ENCODE peak calls at places on chromosome 11, in seven cellular contexts. One of them, this sample, is unnamed.

GRCh38 chr11:33774356-33775063 is at the start of gene FBXO3:
- DNase-seq in mesendoderm: peak; percentile 93
- DNase-seq in IMR-90: peak; percentile 58
- DNase-seq in trophoblast cell: peak; percentile 82
- DNase-seq in mesenchymal stem cell: peak; percentile 74
- DNase-seq in neuronal stem cell: peak; percentile 86
- DNase-seq in H1: peak; percentile 58
- DNase-seq in this sample: peak; percentile 94

GRCh38 chr11:120441592-120441991 is 70.0 kb upstream of the GRIK4 start:
- DNase-seq in IMR-90: no peak
- DNase-seq in H1: no peak
- DNase-seq in mesendoderm: no peak
- DNase-seq in neuronal stem cell: no peak
- DNase-seq in mesenchymal stem cell: no peak
- DNase-seq in trophoblast cell: no peak
- DNase-seq in this sample: no peak

GRCh38 chr11:75554258-75555022 is 7.6 kb upstream of the SERPINH1 start:
- DNase-seq in H1: no peak
- DNase-seq in trophoblast cell: no peak
- DNase-seq in mesendoderm: peak; percentile 93
- DNase-seq in neuronal stem cell: peak; percentile 55
- DNase-seq in mesenchymal stem cell: peak; percentile 100
- DNase-seq in IMR-90: peak; percentile 100
- DNase-seq in this sample: peak; percentile 96

GRCh38 chr11:76962583-76963416 is 71.4 kb upstream of the B3GNT6 start:
- DNase-seq in mesendoderm: no peak
- DNase-seq in H1: no peak
- DNase-seq in mesenchymal stem cell: peak; percentile 9
- DNase-seq in trophoblast cell: no peak
- DNase-seq in neuronal stem cell: no peak
- DNase-seq in IMR-90: no peak
- DNase-seq in this sample: no peak

GRCh38 chr11:8282621-8283509 is 19.2 kb upstream of the LMO1 start:
- DNase-seq in neuronal stem cell: no peak
- DNase-seq in mesenchymal stem cell: no peak
- DNase-seq in IMR-90: no peak
- DNase-seq in H1: no peak
- DNase-seq in mesendoderm: peak; percentile 75
- DNase-seq in trophoblast cell: no peak
- DNase-seq in this sample: peak; percentile 59

GRCh38 chr11:114260483-114260882 is 35.7 kb upstream of the NNMT start:
- DNase-seq in IMR-90: no peak
- DNase-seq in neuronal stem cell: no peak
- DNase-seq in mesendoderm: no peak
- DNase-seq in H1: no peak
- DNase-seq in mesenchymal stem cell: no peak
- DNase-seq in trophoblast cell: no peak
- DNase-seq in this sample: no peak

GRCh38 chr11:9461760-9462134 is 935 bp downstream of the ZNF143 start:
- DNase-seq in trophoblast cell: no peak
- DNase-seq in mesenchymal stem cell: peak; percentile 46
- DNase-seq in H1: no peak
- DNase-seq in mesendoderm: peak; percentile 35
- DNase-seq in neuronal stem cell: no peak
- DNase-seq in IMR-90: peak; percentile 15
- DNase-seq in this sample: no peak

GRCh38 chr11:57762235-57762866 is 749 bp downstream of the CTNND1 start:
- DNase-seq in IMR-90: no peak
- DNase-seq in mesendoderm: no peak
- DNase-seq in H1: no peak
- DNase-seq in neuronal stem cell: no peak
- DNase-seq in trophoblast cell: no peak
- DNase-seq in mesenchymal stem cell: peak; percentile 22
- DNase-seq in this sample: no peak

GRCh38 chr11:20351151-20351550 is 12.4 kb upstream of the HTATIP2 start:
- DNase-seq in IMR-90: no peak
- DNase-seq in mesenchymal stem cell: no peak
- DNase-seq in mesendoderm: no peak
- DNase-seq in neuronal stem cell: no peak
- DNase-seq in H1: no peak
- DNase-seq in trophoblast cell: no peak
- DNase-seq in this sample: no peak

GRCh38 chr11:2726964-2727363 is 27.2 kb upstream of the KCNQ1OT1 start:
- DNase-seq in IMR-90: no peak
- DNase-seq in H1: no peak
- DNase-seq in mesendoderm: peak; percentile 21
- DNase-seq in mesenchymal stem cell: no peak
- DNase-seq in neuronal stem cell: no peak
- DNase-seq in trophoblast cell: no peak
- DNase-seq in this sample: no peak

GRCh38 chr11:62909107-62909894 is 11.9 kb downstream of the CHRM1 start:
- DNase-seq in IMR-90: peak; percentile 73
- DNase-seq in trophoblast cell: peak; percentile 96
- DNase-seq in H1: peak; percentile 91
- DNase-seq in neuronal stem cell: peak; percentile 58
- DNase-seq in mesenchymal stem cell: peak; percentile 76
- DNase-seq in mesendoderm: peak; percentile 99
- DNase-seq in this sample: peak; percentile 97

GRCh38 chr11:88508808-88509581 is 171.5 kb upstream of the CTSC start:
- DNase-seq in mesendoderm: peak; percentile 69
- DNase-seq in neuronal stem cell: no peak
- DNase-seq in H1: no peak
- DNase-seq in IMR-90: no peak
- DNase-seq in mesenchymal stem cell: peak; percentile 49
- DNase-seq in trophoblast cell: no peak
- DNase-seq in this sample: peak; percentile 69

GRCh38 chr11:74397531-74398243 is 546 bp downstream of the PGM2L1 start:
- DNase-seq in neuronal stem cell: peak; percentile 27
- DNase-seq in mesendoderm: peak; percentile 91
- DNase-seq in trophoblast cell: peak; percentile 48
- DNase-seq in H1: no peak
- DNase-seq in mesenchymal stem cell: peak; percentile 40
- DNase-seq in IMR-90: peak; percentile 30
- DNase-seq in this sample: peak; percentile 45

GRCh38 chr11:45412033-45412432 is 125.9 kb upstream of the SYT13 start:
- DNase-seq in mesendoderm: peak; percentile 96
- DNase-seq in mesenchymal stem cell: peak; percentile 24
- DNase-seq in neuronal stem cell: no peak
- DNase-seq in trophoblast cell: no peak
- DNase-seq in H1: no peak
- DNase-seq in IMR-90: no peak
- DNase-seq in this sample: peak; percentile 37

GRCh38 chr11:22371188-22371587 is 33.0 kb downstream of the SLC17A6 start:
- DNase-seq in trophoblast cell: no peak
- DNase-seq in H1: no peak
- DNase-seq in mesendoderm: no peak
- DNase-seq in IMR-90: no peak
- DNase-seq in neuronal stem cell: peak; percentile 32
- DNase-seq in mesenchymal stem cell: no peak
- DNase-seq in this sample: no peak

GRCh38 chr11:32615422-32615821 is 31.8 kb downstream of the EIF3M start:
- DNase-seq in H1: no peak
- DNase-seq in IMR-90: no peak
- DNase-seq in trophoblast cell: no peak
- DNase-seq in mesenchymal stem cell: peak; percentile 11
- DNase-seq in neuronal stem cell: no peak
- DNase-seq in mesendoderm: no peak
- DNase-seq in this sample: no peak

GRCh38 chr11:73396251-73396930 is 20.2 kb downstream of the RELT start:
- DNase-seq in neuronal stem cell: no peak
- DNase-seq in H1: no peak
- DNase-seq in mesendoderm: no peak
- DNase-seq in trophoblast cell: no peak
- DNase-seq in mesenchymal stem cell: no peak
- DNase-seq in IMR-90: no peak
- DNase-seq in this sample: no peak

GRCh38 chr11:59931688-59932087 is 6.5 kb upstream of the OOSP1 start:
- DNase-seq in mesenchymal stem cell: no peak
- DNase-seq in trophoblast cell: no peak
- DNase-seq in H1: no peak
- DNase-seq in mesendoderm: no peak
- DNase-seq in IMR-90: no peak
- DNase-seq in neuronal stem cell: no peak
- DNase-seq in this sample: no peak

GRCh38 chr11:34238533-34238932 is 119.3 kb downstream of the ABTB2 start:
- DNase-seq in neuronal stem cell: no peak
- DNase-seq in mesenchymal stem cell: no peak
- DNase-seq in H1: no peak
- DNase-seq in mesendoderm: no peak
- DNase-seq in IMR-90: no peak
- DNase-seq in trophoblast cell: peak; percentile 79
- DNase-seq in this sample: no peak

GRCh38 chr11:43557553-43558031 is 122.9 kb upstream of the HSD17B12 start:
- DNase-seq in trophoblast cell: no peak
- DNase-seq in neuronal stem cell: peak; percentile 72
- DNase-seq in H1: no peak
- DNase-seq in mesendoderm: peak; percentile 68
- DNase-seq in IMR-90: no peak
- DNase-seq in mesenchymal stem cell: no peak
- DNase-seq in this sample: peak; percentile 53

GRCh38 chr11:43558556-43559127 is 121.9 kb upstream of the HSD17B12 start:
- DNase-seq in trophoblast cell: no peak
- DNase-seq in IMR-90: no peak
- DNase-seq in mesendoderm: no peak
- DNase-seq in H1: no peak
- DNase-seq in mesenchymal stem cell: no peak
- DNase-seq in neuronal stem cell: no peak
- DNase-seq in this sample: no peak

GRCh38 chr11:43558056-43558455 is 122.5 kb upstream of the HSD17B12 start:
- DNase-seq in mesendoderm: no peak
- DNase-seq in mesenchymal stem cell: no peak
- DNase-seq in IMR-90: no peak
- DNase-seq in trophoblast cell: no peak
- DNase-seq in H1: no peak
- DNase-seq in neuronal stem cell: no peak
- DNase-seq in this sample: no peak

GRCh38 chr11:43556892-43557291 is 123.6 kb upstream of the HSD17B12 start:
- DNase-seq in neuronal stem cell: no peak
- DNase-seq in trophoblast cell: no peak
- DNase-seq in mesendoderm: no peak
- DNase-seq in H1: no peak
- DNase-seq in IMR-90: no peak
- DNase-seq in mesenchymal stem cell: no peak
- DNase-seq in this sample: no peak

DNA sequence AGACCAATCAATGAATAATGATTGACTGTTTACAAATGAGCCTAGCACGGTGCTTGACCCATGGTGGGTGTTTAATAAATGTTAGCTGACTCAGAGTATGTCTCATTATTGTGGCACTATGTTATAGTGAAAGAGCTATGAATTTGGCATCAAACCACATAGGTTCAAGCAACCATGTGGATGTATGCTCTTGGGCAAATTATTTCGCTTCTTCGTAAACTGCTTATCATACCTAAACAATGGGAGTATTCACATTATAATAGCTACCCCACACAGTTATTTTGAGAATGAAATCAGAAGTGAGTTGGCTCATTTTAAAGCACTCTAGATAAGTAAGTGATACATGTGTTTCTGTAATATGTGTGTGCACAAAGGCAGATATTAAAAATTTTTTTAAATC is 118.7 kb upstream of the HSD17B12 start:
- DNase-seq in trophoblast cell: no peak
- DNase-seq in IMR-90: no peak
- DNase-seq in mesendoderm: no peak
- DNase-seq in mesenchymal stem cell: no peak
- DNase-seq in H1: no peak
- DNase-seq in neuronal stem cell: no peak
- DNase-seq in this sample: no peak
- H3K18ac ChIP-seq in trophoblast cell: no peak overlapping the region
- H3K18ac ChIP-seq in IMR-90: no peak overlapping the region
- H3K18ac ChIP-seq in mesendoderm: no peak overlapping the region
- H3K18ac ChIP-seq in mesenchymal stem cell: no peak overlapping the region
- H3K18ac ChIP-seq in H1: no peak overlapping the region
- H3K18ac ChIP-seq in neuronal stem cell: no peak overlapping the region
- H3K18ac ChIP-seq in this sample: no peak overlapping the region

DNA sequence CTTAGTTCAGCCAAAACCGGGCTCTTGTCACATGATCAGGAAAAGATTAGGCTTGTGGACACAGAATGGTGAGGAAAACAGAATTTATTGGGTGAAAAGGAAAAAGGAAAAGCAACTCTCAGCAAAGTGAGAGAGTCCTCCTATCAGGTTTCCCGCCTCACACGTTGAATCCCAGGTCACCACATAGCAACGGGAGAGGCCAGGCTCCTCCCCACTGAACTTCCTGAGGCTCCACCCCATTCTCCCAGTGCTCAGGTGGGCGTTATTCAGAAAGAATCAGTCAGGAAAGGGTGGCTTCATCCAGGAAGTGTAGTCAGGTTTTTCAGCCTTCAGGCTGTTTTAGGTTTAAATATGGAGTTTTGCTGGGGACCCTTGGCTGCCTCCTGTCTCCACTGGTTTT is 66.9 kb downstream of the SPON1 start:
- DNase-seq in mesenchymal stem cell: no peak
- DNase-seq in H1: no peak
- DNase-seq in mesendoderm: peak; percentile 78
- DNase-seq in neuronal stem cell: no peak
- DNase-seq in IMR-90: no peak
- DNase-seq in trophoblast cell: no peak
- DNase-seq in this sample: peak; percentile 77
- H3K79me1 ChIP-seq in mesenchymal stem cell: no peaks in the 10 kb centered on the region
- H3K79me1 ChIP-seq in H1: no peaks in the 10 kb centered on the region
- H3K79me1 ChIP-seq in mesendoderm: no peaks in the 10 kb centered on the region
- H3K79me1 ChIP-seq in neuronal stem cell: no peaks in the 10 kb centered on the region
- H3K79me1 ChIP-seq in IMR-90: no peaks in the 10 kb centered on the region
- H3K79me1 ChIP-seq in trophoblast cell: no peaks in the 10 kb centered on the region
- H3K79me1 ChIP-seq in this sample: no peaks in the 10 kb centered on the region

GRCh38 chr11:15190611-15191010 is 75.9 kb downstream of the INSC start:
- DNase-seq in IMR-90: no peak
- DNase-seq in trophoblast cell: no peak
- DNase-seq in H1: no peak
- DNase-seq in mesendoderm: no peak
- DNase-seq in mesenchymal stem cell: no peak
- DNase-seq in neuronal stem cell: no peak
- DNase-seq in this sample: no peak
- H3K4ac ChIP-seq in IMR-90: no peak overlapping the region
- H3K4ac ChIP-seq in trophoblast cell: no peak overlapping the region
- H3K4ac ChIP-seq in H1: no peak overlapping the region
- H3K4ac ChIP-seq in mesendoderm: no peak overlapping the region
- H3K4ac ChIP-seq in mesenchymal stem cell: no peak overlapping the region
- H3K4ac ChIP-seq in neuronal stem cell: no peak overlapping the region
- H3K4ac ChIP-seq in this sample: no peak overlapping the region

GRCh38 chr11:487571-488021 is 19.4 kb downstream of the RNH1 start:
- DNase-seq in neuronal stem cell: no peak
- DNase-seq in trophoblast cell: no peak
- DNase-seq in H1: no peak
- DNase-seq in mesendoderm: no peak
- DNase-seq in mesenchymal stem cell: no peak
- DNase-seq in IMR-90: no peak
- DNase-seq in this sample: no peak

GRCh38 chr11:484616-485015 is 22.4 kb downstream of the RNH1 start:
- DNase-seq in mesendoderm: no peak
- DNase-seq in mesenchymal stem cell: no peak
- DNase-seq in trophoblast cell: no peak
- DNase-seq in IMR-90: no peak
- DNase-seq in neuronal stem cell: no peak
- DNase-seq in H1: no peak
- DNase-seq in this sample: no peak

GRCh38 chr11:488062-488461 is 19.0 kb downstream of the RNH1 start:
- DNase-seq in H1: no peak
- DNase-seq in mesenchymal stem cell: no peak
- DNase-seq in neuronal stem cell: no peak
- DNase-seq in IMR-90: no peak
- DNase-seq in trophoblast cell: no peak
- DNase-seq in mesendoderm: no peak
- DNase-seq in this sample: no peak

GRCh38 chr11:488579-488978 is 18.5 kb downstream of the RNH1 start:
- DNase-seq in mesenchymal stem cell: no peak
- DNase-seq in H1: no peak
- DNase-seq in IMR-90: no peak
- DNase-seq in mesendoderm: no peak
- DNase-seq in neuronal stem cell: no peak
- DNase-seq in trophoblast cell: no peak
- DNase-seq in this sample: no peak

GRCh38 chr11:486189-486588 is 20.9 kb downstream of the RNH1 start:
- DNase-seq in mesendoderm: no peak
- DNase-seq in neuronal stem cell: no peak
- DNase-seq in trophoblast cell: no peak
- DNase-seq in IMR-90: no peak
- DNase-seq in mesenchymal stem cell: no peak
- DNase-seq in H1: no peak
- DNase-seq in this sample: no peak
- H3K18ac ChIP-seq in mesendoderm: no peak overlapping the region
- H3K18ac ChIP-seq in neuronal stem cell: peak overlapping the region; percentile 17
- H3K18ac ChIP-seq in trophoblast cell: no peak overlapping the region
- H3K18ac ChIP-seq in IMR-90: no peak overlapping the region
- H3K18ac ChIP-seq in mesenchymal stem cell: no peak overlapping the region
- H3K18ac ChIP-seq in H1: no peak overlapping the region
- H3K18ac ChIP-seq in this sample: no peak overlapping the region